ENCODE peak calls at places on chromosome 7, in seven cellular contexts. F is mammary epithelial cell, Y is SK-N-SH, U is psoas muscle, L is hepatocyte, J is body of pancreas, N is PC-3. I is an unnamed sample.
A peak's percentile ranks its signal among the peaks of the same experiment; 100 is the strongest.

GRCh38 chr7:80098795-80099194 is 35.8 kb upstream of the GNAI1 start:
- DNase-seq in F (no peak), Y (peak; percentile 21), U (no peak), L (no peak), J (no peak), N (no peak), I (no peak)

GRCh38 chr7:100437150-100438100 is 1.1 kb upstream of the PPP1R35 start:
- DNase-seq in F (no peak), Y (no peak), U (no peak), L (no peak), J (no peak), N (no peak), I (no peak)

GRCh38 chr7:72007018-72007417 is 405.1 kb downstream of the CALN1 start:
- DNase-seq in F (no peak), Y (no peak), U (no peak), L (no peak), J (no peak), N (no peak), I (no peak)

GRCh38 chr7:27994639-27995038 is 186.0 kb downstream of the JAZF1 start:
- DNase-seq in F (no peak), Y (peak; percentile 34), U (no peak), L (no peak), J (no peak), N (peak; percentile 55), I (no peak)

GRCh38 chr7:27165089-27165654 is at the start of gene HOXA9:
- DNase-seq in F (no peak), Y (no peak), U (peak; percentile 95), L (no peak), J (peak; percentile 43), N (peak; percentile 94), I (peak; percentile 87)

GRCh38 chr7:29494350-29494749 is 69.3 kb upstream of the PRR15 start:
- DNase-seq in F (no peak), Y (no peak), U (no peak), L (no peak), J (no peak), N (peak; percentile 25), I (no peak)

GRCh38 chr7:77897004-77897547 is 98.5 kb downstream of the PHTF2 start:
- DNase-seq in F (no peak), Y (no peak), U (no peak), L (no peak), J (no peak), N (no peak), I (no peak)

GRCh38 chr7:120741371-120742042 is 116.4 kb downstream of the TSPAN12 start:
- DNase-seq in F (no peak), Y (no peak), U (no peak), L (no peak), J (no peak), N (no peak), I (no peak)

GRCh38 chr7:17185690-17186070 is 112.8 kb upstream of the AHR start:
- DNase-seq in F (peak; percentile 27), Y (no peak), U (no peak), L (peak; percentile 28), J (peak; percentile 14), N (peak; percentile 65), I (no peak)

GRCh38 chr7:139488810-139489209 is 5.3 kb upstream of the KLRG2 start:
- DNase-seq in F (no peak), Y (no peak), U (no peak), L (no peak), J (no peak), N (no peak), I (no peak)

GRCh38 chr7:93574646-93575554 is at the start of gene CALCR:
- DNase-seq in F (no peak), Y (peak; percentile 71), U (no peak), L (peak; percentile 23), J (no peak), N (no peak), I (no peak)

GRCh38 chr7:94344826-94345225 is 49.9 kb upstream of the COL1A2 start:
- DNase-seq in F (peak; percentile 12), Y (no peak), U (no peak), L (no peak), J (no peak), N (peak; percentile 51), I (peak; percentile 13)

DNA sequence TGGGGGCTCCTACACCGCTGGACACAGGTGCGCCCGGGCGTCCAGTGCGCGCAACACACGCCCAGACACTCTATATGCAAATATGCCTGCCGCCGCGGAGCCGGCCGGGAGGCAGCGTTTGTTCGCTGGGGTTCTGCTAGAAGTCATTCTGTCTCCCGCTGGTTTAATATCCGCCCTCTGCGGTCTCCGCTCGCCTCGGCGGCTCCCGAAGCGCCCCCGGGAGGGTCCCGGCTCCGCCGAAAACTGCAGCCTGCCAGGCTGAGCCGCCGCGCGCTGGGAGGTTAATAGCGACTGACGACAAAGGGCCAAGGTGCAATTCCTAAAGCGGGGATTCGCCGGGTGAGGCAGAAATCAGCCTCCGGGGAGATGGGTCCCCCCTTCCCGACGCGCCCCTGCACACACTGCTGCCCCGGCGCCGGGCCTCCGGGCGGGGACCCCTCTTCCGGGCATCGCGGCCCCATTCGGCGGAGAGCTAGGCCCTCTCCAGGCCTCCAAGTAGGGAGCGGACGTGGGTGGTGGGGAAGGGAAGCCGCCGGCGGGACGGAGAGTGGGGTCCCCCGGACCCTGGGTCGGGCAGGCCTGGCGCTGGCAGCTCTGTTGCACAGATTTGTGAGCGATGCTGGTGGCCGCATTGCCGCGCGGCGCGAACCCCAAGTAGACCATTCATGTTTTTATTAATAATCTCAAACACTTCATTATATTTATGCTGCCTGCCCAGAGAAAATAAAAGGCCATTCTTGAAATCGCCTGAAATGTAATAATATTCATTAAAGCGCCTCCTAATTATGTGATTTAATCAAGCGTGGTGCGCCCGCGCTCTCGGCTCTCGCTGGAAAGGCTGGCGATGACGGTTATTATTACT is 9.1 kb downstream of the EN2 start:
- DNase-seq in F (no peak), Y (peak; percentile 87), U (no peak), L (no peak), J (no peak), N (no peak), I (no peak)
- TF ChIP-seq CTCF in F (no peak), Y (peak; percentile 29), U (no peak), L (no peak), J (no peak), N (no peak), I (no peak)

GRCh38 chr7:158684329-158684728 is 20.3 kb downstream of the NCAPG2 start:
- DNase-seq in F (no peak), Y (no peak), U (no peak), L (no peak), J (no peak), N (no peak), I (no peak)

GRCh38 chr7:158685727-158686126 is 18.9 kb downstream of the NCAPG2 start:
- DNase-seq in F (no peak), Y (no peak), U (no peak), L (no peak), J (no peak), N (no peak), I (no peak)

GRCh38 chr7:158683541-158683940 is 21.1 kb downstream of the NCAPG2 start:
- DNase-seq in F (no peak), Y (no peak), U (no peak), L (no peak), J (no peak), N (no peak), I (no peak)

GRCh38 chr7:158689500-158689899 is 15.1 kb downstream of the NCAPG2 start:
- DNase-seq in F (no peak), Y (no peak), U (no peak), L (no peak), J (no peak), N (no peak), I (no peak)

DNA sequence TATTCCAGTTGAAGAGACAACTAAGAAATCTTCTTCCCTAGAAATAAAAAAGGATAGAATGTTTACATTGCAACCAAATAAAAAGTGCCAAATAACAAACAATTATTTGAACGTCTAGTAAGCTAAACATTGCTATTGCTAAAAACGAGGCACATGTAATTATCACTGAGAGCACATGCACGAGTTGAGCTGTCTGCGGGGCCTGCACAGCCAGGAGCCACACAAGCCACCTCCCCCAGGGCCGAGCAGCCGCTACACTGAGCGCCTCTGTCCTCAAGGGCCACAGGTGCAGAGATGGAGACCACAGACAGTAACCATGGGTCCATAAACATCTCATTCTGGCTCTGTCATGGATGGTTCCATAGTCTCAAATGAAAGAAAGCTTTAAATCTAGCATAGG is 17.2 kb downstream of the NCAPG2 start:
- DNase-seq in F (no peak), Y (no peak), U (no peak), L (no peak), J (no peak), N (no peak), I (no peak)
- H3K27ac ChIP-seq in F (no peak overlapping the region), Y (no peak overlapping the region), U (no peak overlapping the region), L (no peak overlapping the region), J (no peak overlapping the region), N (no peak overlapping the region), I (no peak overlapping the region)

GRCh38 chr7:31816810-31817209 is 129.8 kb downstream of the PPP1R17 start:
- DNase-seq in F (no peak), Y (no peak), U (no peak), L (no peak), J (no peak), N (peak; percentile 82), I (no peak)

GRCh38 chr7:31811650-31812461 is 124.8 kb downstream of the PPP1R17 start:
- DNase-seq in F (no peak), Y (no peak), U (no peak), L (no peak), J (peak; percentile 34), N (peak; percentile 21), I (no peak)

GRCh38 chr7:31815796-31816195 is 128.8 kb downstream of the PPP1R17 start:
- DNase-seq in F (no peak), Y (no peak), U (no peak), L (no peak), J (no peak), N (peak; percentile 84), I (no peak)

GRCh38 chr7:31819031-31819430 is 132.0 kb downstream of the PPP1R17 start:
- DNase-seq in F (no peak), Y (no peak), U (no peak), L (no peak), J (no peak), N (no peak), I (no peak)

GRCh38 chr7:31814187-31814586 is 127.2 kb downstream of the PPP1R17 start:
- DNase-seq in F (no peak), Y (no peak), U (no peak), L (no peak), J (peak; percentile 18), N (peak; percentile 72), I (no peak)
- TF ChIP-seq CTCF in F (peak; percentile 30), Y (peak; percentile 79), U (peak; percentile 13), L (peak; percentile 40), J (no peak), N (peak; percentile 69), I (no peak)

DNA sequence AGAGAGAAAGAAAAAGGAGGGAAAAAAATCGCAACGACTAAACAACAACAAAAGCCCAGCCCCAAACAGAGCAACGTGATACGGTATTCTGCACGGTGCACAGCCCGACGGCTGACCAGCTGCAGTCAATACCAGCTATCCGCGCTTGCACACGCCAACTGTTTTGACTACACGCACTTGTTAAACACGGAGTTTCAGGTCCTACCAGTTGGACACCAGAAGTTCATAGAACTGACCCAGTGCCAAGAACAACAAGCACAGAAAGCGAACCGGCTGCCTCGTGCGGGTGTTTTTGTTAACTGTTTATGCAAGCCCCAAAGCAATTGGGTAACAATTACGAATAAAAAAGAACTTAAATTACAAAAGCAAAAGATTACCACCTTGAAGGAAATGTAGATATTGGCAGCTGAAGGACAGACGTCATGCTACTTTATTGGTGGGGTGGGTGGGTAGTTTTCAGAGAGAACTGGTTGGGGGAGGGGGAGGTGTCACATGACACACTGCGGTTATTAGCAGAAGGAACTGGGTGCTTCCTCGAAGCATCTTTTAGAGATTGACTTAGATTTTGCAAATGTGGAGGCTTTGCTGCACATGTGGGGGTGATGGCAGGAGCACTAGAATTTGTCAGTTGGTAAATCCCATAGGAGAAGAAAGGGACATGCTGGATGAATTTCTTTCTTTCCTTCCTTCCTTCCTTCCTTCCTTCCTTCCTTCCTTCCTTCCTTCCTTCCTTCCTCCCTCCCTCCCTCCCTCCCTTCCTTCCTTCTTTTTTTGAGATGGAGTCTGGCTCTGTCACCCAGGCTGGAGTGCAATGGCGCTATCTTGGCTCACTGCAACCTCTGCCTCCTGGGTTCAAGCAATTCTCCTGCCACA is 110.6 kb upstream of the EFCAB10 start:
- DNase-seq in F (peak; percentile 54), Y (no peak), U (peak; percentile 71), L (peak; percentile 75), J (peak; percentile 92), N (peak; percentile 93), I (peak; percentile 54)
- H3K27ac ChIP-seq in F (no peak overlapping the region), Y (no peak overlapping the region), U (peak overlapping the region; percentile 64), L (peak overlapping the region; percentile 82), J (no peak overlapping the region), N (no peak overlapping the region), I (peak overlapping the region; percentile 33)